ENCODE peak calls at places on chromosomes 7 and 10, in five cellular contexts. One of them, this sample, is unnamed.

GRCh38 chr10:101060951-101061813 is 607 bp upstream of the KAZALD1 start:
- DNase-seq in endothelial cell of umbilical vein: peak
- DNase-seq in stomach: peak
- DNase-seq in GM12878: peak
- DNase-seq in transverse colon: peak
- DNase-seq in this sample: peak

GRCh38 chr7:132203021-132203420 is 373.2 kb downstream of the PLXNA4 start:
- DNase-seq in endothelial cell of umbilical vein: no peak
- DNase-seq in stomach: no peak
- DNase-seq in GM12878: no peak
- DNase-seq in transverse colon: no peak
- DNase-seq in this sample: no peak

GRCh38 chr10:21069929-21070363 is 172.8 kb upstream of the NEBL start:
- DNase-seq in endothelial cell of umbilical vein: no peak
- DNase-seq in stomach: no peak
- DNase-seq in GM12878: no peak
- DNase-seq in transverse colon: no peak
- DNase-seq in this sample: no peak

GRCh38 chr10:74081192-74081803 is 69.3 kb downstream of the AP3M1 start:
- DNase-seq in endothelial cell of umbilical vein: peak
- DNase-seq in stomach: peak
- DNase-seq in GM12878: no peak
- DNase-seq in transverse colon: peak
- DNase-seq in this sample: peak

GRCh38 chr7:105196473-105196872 is 182.5 kb downstream of the KMT2E start:
- DNase-seq in endothelial cell of umbilical vein: no peak
- DNase-seq in stomach: no peak
- DNase-seq in GM12878: no peak
- DNase-seq in transverse colon: no peak
- DNase-seq in this sample: no peak

GRCh38 chr10:5254488-5254887 is 57.9 kb downstream of the AKR1C4 start:
- DNase-seq in endothelial cell of umbilical vein: no peak
- DNase-seq in stomach: no peak
- DNase-seq in GM12878: no peak
- DNase-seq in transverse colon: no peak
- DNase-seq in this sample: no peak

GRCh38 chr7:35694161-35694783 is 663 bp downstream of the HERPUD2 start:
- DNase-seq in endothelial cell of umbilical vein: no peak
- DNase-seq in stomach: no peak
- DNase-seq in GM12878: no peak
- DNase-seq in transverse colon: no peak
- DNase-seq in this sample: no peak

GRCh38 chr7:12570148-12570528 is 382 bp upstream of the SCIN start:
- DNase-seq in endothelial cell of umbilical vein: no peak
- DNase-seq in stomach: peak
- DNase-seq in GM12878: no peak
- DNase-seq in transverse colon: peak
- DNase-seq in this sample: peak

GRCh38 chr10:90890347-90890746 is 18.6 kb downstream of the RPP30 start:
- DNase-seq in endothelial cell of umbilical vein: no peak
- DNase-seq in stomach: no peak
- DNase-seq in GM12878: no peak
- DNase-seq in transverse colon: no peak
- DNase-seq in this sample: no peak

GRCh38 chr10:21526952-21527633 is 1.6 kb upstream of the SKIDA1 start:
- DNase-seq in endothelial cell of umbilical vein: peak
- DNase-seq in stomach: peak
- DNase-seq in GM12878: no peak
- DNase-seq in transverse colon: peak
- DNase-seq in this sample: peak

GRCh38 chr7:141218941-141219340 is 145.1 kb downstream of the TMEM178B start:
- DNase-seq in endothelial cell of umbilical vein: no peak
- DNase-seq in stomach: no peak
- DNase-seq in GM12878: no peak
- DNase-seq in transverse colon: no peak
- DNase-seq in this sample: no peak

GRCh38 chr7:72446566-72447462 is 34.7 kb upstream of the CALN1 start:
- DNase-seq in endothelial cell of umbilical vein: no peak
- DNase-seq in stomach: no peak
- DNase-seq in GM12878: no peak
- DNase-seq in transverse colon: no peak
- DNase-seq in this sample: no peak

GRCh38 chr10:17343118-17343517 is 111.3 kb downstream of the ST8SIA6 start:
- DNase-seq in endothelial cell of umbilical vein: no peak
- DNase-seq in stomach: no peak
- DNase-seq in GM12878: no peak
- DNase-seq in transverse colon: no peak
- DNase-seq in this sample: no peak

GRCh38 chr10:132489704-132490534 is 47.7 kb upstream of the INPP5A start:
- DNase-seq in endothelial cell of umbilical vein: no peak
- DNase-seq in stomach: no peak
- DNase-seq in GM12878: no peak
- DNase-seq in transverse colon: no peak
- DNase-seq in this sample: no peak

GRCh38 chr10:96656839-96657238 is 63.5 kb downstream of the PIK3AP1 start:
- DNase-seq in endothelial cell of umbilical vein: no peak
- DNase-seq in stomach: no peak
- DNase-seq in GM12878: no peak
- DNase-seq in transverse colon: no peak
- DNase-seq in this sample: peak

GRCh38 chr10:19791032-19791431 is 25.2 kb upstream of the PLXDC2 start:
- DNase-seq in endothelial cell of umbilical vein: no peak
- DNase-seq in stomach: no peak
- DNase-seq in GM12878: no peak
- DNase-seq in transverse colon: no peak
- DNase-seq in this sample: no peak

GRCh38 chr7:18580945-18581344 is 85.4 kb downstream of the HDAC9 start:
- DNase-seq in endothelial cell of umbilical vein: no peak
- DNase-seq in stomach: no peak
- DNase-seq in GM12878: no peak
- DNase-seq in transverse colon: no peak
- DNase-seq in this sample: no peak

GRCh38 chr7:100400041-100400440 is 26.8 kb downstream of the PILRA start:
- DNase-seq in endothelial cell of umbilical vein: no peak
- DNase-seq in stomach: no peak
- DNase-seq in GM12878: no peak
- DNase-seq in transverse colon: no peak
- DNase-seq in this sample: no peak

GRCh38 chr7:26189000-26189539 is 11.5 kb downstream of the HNRNPA2B1 start:
- DNase-seq in endothelial cell of umbilical vein: no peak
- DNase-seq in stomach: no peak
- DNase-seq in GM12878: no peak
- DNase-seq in transverse colon: no peak
- DNase-seq in this sample: no peak

GRCh38 chr10:3220853-3221252 is 48.3 kb upstream of the PITRM1 start:
- DNase-seq in endothelial cell of umbilical vein: no peak
- DNase-seq in stomach: no peak
- DNase-seq in GM12878: no peak
- DNase-seq in transverse colon: no peak
- DNase-seq in this sample: no peak

GRCh38 chr10:22534849-22535604 is 179.4 kb downstream of the PIP4K2A start:
- DNase-seq in endothelial cell of umbilical vein: no peak
- DNase-seq in stomach: no peak
- DNase-seq in GM12878: no peak
- DNase-seq in transverse colon: no peak
- DNase-seq in this sample: no peak

GRCh38 chr7:83579740-83580139 is 69.2 kb downstream of the SEMA3E start:
- DNase-seq in endothelial cell of umbilical vein: peak
- DNase-seq in stomach: no peak
- DNase-seq in GM12878: no peak
- DNase-seq in transverse colon: no peak
- DNase-seq in this sample: no peak

GRCh38 chr7:118148930-118149329 is 35.0 kb upstream of the LSM8 start:
- DNase-seq in endothelial cell of umbilical vein: no peak
- DNase-seq in stomach: no peak
- DNase-seq in GM12878: no peak
- DNase-seq in transverse colon: no peak
- DNase-seq in this sample: no peak

GRCh38 chr10:14507156-14507555 is 176.4 kb upstream of the FRMD4A start:
- DNase-seq in endothelial cell of umbilical vein: peak
- DNase-seq in stomach: no peak
- DNase-seq in GM12878: no peak
- DNase-seq in transverse colon: no peak
- DNase-seq in this sample: no peak

GRCh38 chr10:79347894-79348639 is 798 bp downstream of the PPIF start:
- DNase-seq in endothelial cell of umbilical vein: peak
- DNase-seq in stomach: peak
- DNase-seq in GM12878: no peak
- DNase-seq in transverse colon: peak
- DNase-seq in this sample: peak

GRCh38 chr7:3922175-3922635 is 621.2 kb downstream of the SDK1 start:
- DNase-seq in endothelial cell of umbilical vein: peak
- DNase-seq in stomach: no peak
- DNase-seq in GM12878: no peak
- DNase-seq in transverse colon: peak
- DNase-seq in this sample: peak

GRCh38 chr7:103660455-103661371 is 214.7 kb upstream of the SLC26A5 start:
- DNase-seq in endothelial cell of umbilical vein: peak
- DNase-seq in stomach: no peak
- DNase-seq in GM12878: no peak
- DNase-seq in transverse colon: no peak
- DNase-seq in this sample: no peak

GRCh38 chr7:113026941-113027340 is 59.7 kb downstream of the GPR85 start:
- DNase-seq in endothelial cell of umbilical vein: no peak
- DNase-seq in stomach: no peak
- DNase-seq in GM12878: no peak
- DNase-seq in transverse colon: no peak
- DNase-seq in this sample: no peak

DNA sequence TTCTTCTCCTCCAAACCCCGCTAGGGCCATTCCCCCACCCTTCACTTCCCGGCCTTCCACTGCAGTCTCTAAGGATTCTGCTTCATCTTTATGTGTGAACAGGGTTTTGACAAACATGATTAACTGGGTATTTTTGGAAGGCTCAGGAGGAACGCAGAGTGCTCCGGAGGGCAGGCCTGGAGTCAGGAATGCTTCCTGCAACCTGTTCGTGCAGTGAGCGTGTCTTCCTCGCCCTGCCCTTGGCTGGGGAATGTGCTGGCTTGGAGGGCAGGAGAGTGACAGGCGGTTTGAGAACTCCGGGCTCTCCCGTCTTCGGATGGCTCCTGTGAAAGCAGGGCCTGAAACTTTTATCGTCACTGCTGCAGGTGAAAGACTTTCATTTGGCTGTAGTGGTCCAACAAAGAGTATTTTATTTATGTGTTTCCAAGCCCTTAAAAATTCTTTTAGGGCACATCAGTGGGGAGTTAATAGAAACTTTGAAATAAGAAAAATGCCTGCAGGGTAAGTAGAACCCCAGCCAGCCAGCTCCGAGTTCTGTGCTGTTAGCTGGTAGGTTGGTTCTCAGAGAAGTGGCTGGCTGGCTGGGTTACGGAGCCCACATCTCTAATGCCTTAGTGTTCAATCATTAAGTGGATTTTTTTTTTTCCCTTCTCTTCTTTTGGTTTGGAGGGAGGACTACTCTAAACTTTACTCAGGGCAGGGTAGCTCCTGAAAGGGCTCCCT is 51.0 kb downstream of the TCF7L2 start:
- DNase-seq in endothelial cell of umbilical vein: no peak
- DNase-seq in stomach: no peak
- DNase-seq in GM12878: no peak
- DNase-seq in transverse colon: peak
- DNase-seq in this sample: no peak
- TF ChIP-seq POLR2AphosphoS5 in endothelial cell of umbilical vein: no peak
- TF ChIP-seq POLR2AphosphoS5 in stomach: no peak
- TF ChIP-seq POLR2AphosphoS5 in GM12878: no peak
- TF ChIP-seq POLR2AphosphoS5 in transverse colon: no peak
- TF ChIP-seq POLR2AphosphoS5 in this sample: no peak

GRCh38 chr7:22732556-22733126 is 5.6 kb downstream of the IL6 start:
- DNase-seq in endothelial cell of umbilical vein: peak
- DNase-seq in stomach: no peak
- DNase-seq in GM12878: no peak
- DNase-seq in transverse colon: no peak
- DNase-seq in this sample: no peak
- TF ChIP-seq CTCF in endothelial cell of umbilical vein: peak
- TF ChIP-seq CTCF in stomach: no peak
- TF ChIP-seq CTCF in GM12878: peak
- TF ChIP-seq CTCF in transverse colon: no peak
- TF ChIP-seq CTCF in this sample: no peak

DNA sequence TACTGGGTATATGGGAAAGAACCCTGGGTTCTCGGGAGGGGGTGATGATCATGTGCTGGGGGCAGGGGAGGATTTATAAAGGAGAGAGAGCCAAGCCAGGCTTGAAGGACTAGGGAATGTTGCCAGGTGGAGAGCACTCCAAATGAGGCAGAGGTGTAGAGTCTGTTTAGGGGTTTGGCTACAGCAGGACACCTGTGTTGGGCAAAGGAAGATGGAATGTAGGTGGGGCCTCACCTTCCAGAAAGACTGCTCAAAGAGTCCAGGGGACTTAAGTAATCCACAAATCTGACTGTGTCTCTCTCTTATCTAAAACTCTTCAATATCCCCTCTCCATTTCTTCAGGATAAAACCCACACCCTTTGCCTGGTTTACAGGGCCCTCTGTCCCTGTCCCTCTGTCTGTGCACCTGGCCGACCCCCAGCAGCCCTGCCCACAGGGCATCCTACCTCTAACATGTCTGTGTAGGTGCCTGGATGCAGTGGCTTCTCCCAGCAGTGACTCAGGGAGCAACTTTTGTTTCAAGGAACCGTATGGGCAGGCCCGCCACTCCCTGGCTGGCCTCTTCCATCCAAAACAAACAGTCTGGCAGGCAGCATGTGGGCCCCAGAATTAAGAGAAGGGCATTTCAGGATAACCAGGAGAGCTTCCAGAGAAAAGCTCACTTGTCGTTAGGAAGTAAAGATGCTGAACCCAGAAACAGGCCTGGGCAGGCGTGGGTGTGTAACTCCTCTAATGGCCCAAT is 10.6 kb upstream of the PLEKHA1 start:
- DNase-seq in endothelial cell of umbilical vein: no peak
- DNase-seq in stomach: no peak
- DNase-seq in GM12878: no peak
- DNase-seq in transverse colon: no peak
- DNase-seq in this sample: no peak
- TF ChIP-seq POLR2AphosphoS5 in endothelial cell of umbilical vein: no peak
- TF ChIP-seq POLR2AphosphoS5 in stomach: no peak
- TF ChIP-seq POLR2AphosphoS5 in GM12878: no peak
- TF ChIP-seq POLR2AphosphoS5 in transverse colon: no peak
- TF ChIP-seq POLR2AphosphoS5 in this sample: no peak

DNA sequence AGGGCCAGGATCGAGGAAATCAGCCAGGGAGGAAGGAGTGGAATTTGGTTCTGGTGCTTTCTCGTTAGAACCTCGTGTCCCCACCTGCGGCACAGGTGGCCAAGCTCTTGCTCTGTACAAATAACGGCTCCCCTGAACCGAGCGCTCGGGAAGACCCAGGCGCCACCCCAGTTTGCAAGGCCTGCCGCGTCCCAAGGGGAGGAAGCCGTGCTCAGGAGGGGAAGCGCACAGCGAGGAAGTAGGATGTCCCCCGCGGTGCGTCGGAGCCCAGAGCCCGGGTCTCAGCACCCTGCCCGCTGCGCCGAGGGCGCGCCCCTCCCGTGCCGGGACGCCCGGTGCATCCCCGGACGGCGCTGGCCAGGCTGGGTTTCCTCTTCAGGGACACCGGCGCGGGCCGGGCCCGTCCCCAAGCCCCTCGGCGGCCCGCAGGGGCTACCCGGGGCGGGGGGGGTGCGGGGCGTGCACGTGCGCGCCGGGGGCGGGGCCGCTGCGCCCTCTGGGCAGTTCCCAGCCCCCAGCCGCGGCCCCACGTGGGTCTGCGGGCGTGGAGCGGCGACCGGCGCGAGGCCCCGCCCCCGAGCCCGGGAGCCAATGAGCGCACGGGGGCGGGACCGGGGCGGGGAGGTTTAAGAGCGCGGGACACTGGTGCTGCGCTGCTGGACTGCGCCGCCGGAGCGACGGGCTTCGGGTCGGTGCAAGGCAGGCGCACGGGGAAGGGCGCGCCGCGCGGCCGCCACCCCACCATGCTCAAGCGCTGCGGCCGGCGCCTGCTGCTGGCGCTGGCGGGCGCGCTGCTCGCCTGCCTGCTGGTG is at the start of gene LFNG:
- DNase-seq in endothelial cell of umbilical vein: peak
- DNase-seq in stomach: peak
- DNase-seq in GM12878: peak
- DNase-seq in transverse colon: peak
- DNase-seq in this sample: peak
- TF ChIP-seq CTCF in endothelial cell of umbilical vein: no peak
- TF ChIP-seq CTCF in stomach: no peak
- TF ChIP-seq CTCF in GM12878: no peak
- TF ChIP-seq CTCF in transverse colon: no peak
- TF ChIP-seq CTCF in this sample: no peak

This sample was measured in HL-60.